ENCODE peak calls at places on chromosomes 16 and 17, in nine cellular contexts. G is effector CD4-positive, alpha-beta T cell; F is stimulated activated CD8-positive, alpha-beta memory T cell treated with anti-CD3 and anti-CD28 coated beads, Interleukin-15, amount 100 ng/mL, for 4 hours; X is suprapubic skin; P is mammary epithelial cell; Q is heart left ventricle; W is HFFc6; T is aorta; I is H4. M is an unnamed sample.

GRCh38 chr17:77924757-77925336 is 33.7 kb upstream of the TNRC6C start:
- DNase-seq in T (peak), P (peak), X (no peak), I (peak), Q (peak), W (no peak), F (no peak), G (no peak), M (no peak)

GRCh38 chr17:61276806-61277205 is 122.8 kb upstream of the TBX2 start:
- DNase-seq in P (no peak), I (no peak), Q (no peak), X (no peak), F (no peak), W (no peak), G (no peak), T (no peak), M (no peak)

GRCh38 chr17:39618252-39618913 is 8.4 kb upstream of the PPP1R1B start:
- DNase-seq in I (no peak), X (no peak), W (no peak), G (no peak), F (no peak), T (no peak), Q (no peak), P (peak), M (no peak)

GRCh38 chr16:30357085-30357714 is 2.1 kb upstream of the CD2BP2 start:
- DNase-seq in Q (no peak), G (no peak), I (no peak), W (no peak), F (no peak), X (no peak), P (no peak), T (no peak), M (no peak)

GRCh38 chr16:46658925-46659324 is 30.1 kb downstream of the VPS35 start:
- DNase-seq in I (no peak), X (no peak), P (no peak), T (no peak), F (no peak), W (no peak), Q (peak), G (no peak), M (peak)

GRCh38 chr17:16444258-16444886 is 29.0 kb downstream of the TRPV2 start:
- DNase-seq in P (no peak), G (no peak), T (no peak), X (no peak), W (no peak), F (no peak), I (no peak), Q (no peak), M (no peak)

GRCh38 chr16:11224894-11225676 is 30.9 kb downstream of the SOCS1 start:
- DNase-seq in T (no peak), G (peak), X (no peak), W (no peak), P (peak), Q (peak), I (no peak), F (peak), M (no peak)

GRCh38 chr17:60086822-60087591 is 8.3 kb upstream of the HEATR6 start:
- DNase-seq in F (no peak), T (no peak), I (peak), Q (no peak), W (peak), P (no peak), X (no peak), G (no peak), M (no peak)

GRCh38 chr17:39599006-39599664 is 8.6 kb downstream of the NEUROD2 start:
- DNase-seq in Q (no peak), P (no peak), X (no peak), F (no peak), W (no peak), I (no peak), G (no peak), T (no peak), M (no peak)

GRCh38 chr16:27316038-27316680 is 2.4 kb downstream of the IL4R start:
- DNase-seq in P (no peak), X (peak), T (no peak), G (no peak), F (no peak), W (no peak), I (no peak), Q (no peak), M (no peak)

GRCh38 chr16:64983983-64984382 is 137.9 kb downstream of the CDH11 start:
- DNase-seq in I (peak), Q (peak), X (no peak), F (no peak), G (no peak), T (no peak), P (peak), W (peak), M (peak)

GRCh38 chr17:35432176-35433074 is at the start of gene SLFN12:
- DNase-seq in G (peak), Q (peak), T (no peak), F (no peak), X (no peak), P (peak), I (peak), W (peak), M (peak)

GRCh38 chr17:81135503-81136283 is 29.6 kb upstream of the PVALEF start:
- DNase-seq in T (no peak), F (no peak), Q (no peak), P (no peak), I (no peak), G (no peak), W (no peak), X (no peak), M (peak)

GRCh38 chr17:76405967-76406647 is 21.7 kb downstream of the SPHK1 start:
- DNase-seq in F (no peak), G (no peak), P (no peak), W (no peak), T (peak), I (no peak), Q (peak), X (no peak), M (no peak)

GRCh38 chr17:236641-237405 is 55.4 kb upstream of the DOC2B start:
- DNase-seq in I (no peak), T (peak), F (no peak), W (no peak), Q (peak), X (peak), G (no peak), P (no peak), M (no peak)

GRCh38 chr16:69567031-69567680 is 1.4 kb downstream of the NFAT5 start:
- DNase-seq in T (no peak), X (no peak), I (no peak), Q (no peak), G (peak), P (peak), W (no peak), F (no peak), M (peak)

GRCh38 chr17:60615840-60616239 is 15.8 kb downstream of the PPM1D start:
- DNase-seq in G (no peak), P (no peak), I (no peak), X (no peak), Q (no peak), W (no peak), F (no peak), T (no peak), M (no peak)

GRCh38 chr17:2797226-2797625 is 988 bp downstream of the RAP1GAP2 start:
- DNase-seq in P (no peak), T (no peak), Q (no peak), W (no peak), G (no peak), F (no peak), I (no peak), X (no peak), M (no peak)

GRCh38 chr17:879546-879945 is 97.4 kb downstream of the MRM3 start:
- DNase-seq in Q (peak), P (peak), G (peak), T (peak), F (peak), I (peak), X (peak), W (peak), M (no peak)

GRCh38 chr16:67679935-67680897 is 13.6 kb downstream of the C16orf86 start:
- DNase-seq in P (no peak), F (no peak), G (no peak), W (no peak), I (no peak), Q (no peak), X (no peak), T (no peak), M (no peak)

GRCh38 chr16:85898521-85899442 is at the start of gene IRF8:
- DNase-seq in P (no peak), G (peak), F (peak), T (peak), Q (peak), W (no peak), I (no peak), X (no peak), M (peak)

GRCh38 chr16:15032547-15033308 is 23.1 kb downstream of the NTAN1 start:
- DNase-seq in I (no peak), Q (no peak), F (no peak), W (no peak), P (no peak), T (no peak), X (no peak), G (no peak), M (no peak)

GRCh38 chr16:48523415-48524204 is 86.4 kb downstream of the N4BP1 start:
- DNase-seq in Q (no peak), I (no peak), F (no peak), G (no peak), X (no peak), T (peak), W (no peak), P (no peak), M (no peak)

GRCh38 chr17:55729484-55729883 is 6.8 kb upstream of the TMEM100 start:
- DNase-seq in W (no peak), Q (no peak), G (no peak), P (no peak), T (no peak), F (no peak), X (no peak), I (no peak), M (no peak)

GRCh38 chr16:8953064-8953463 is 10.6 kb downstream of the USP7 start:
- DNase-seq in T (no peak), P (no peak), F (no peak), Q (no peak), X (no peak), I (no peak), W (no peak), G (no peak), M (no peak)

GRCh38 chr17:2056221-2057129 is 1.6 kb downstream of the HIC1 start:
- DNase-seq in F (no peak), P (no peak), I (no peak), T (no peak), W (peak), X (no peak), G (peak), Q (peak), M (no peak)

GRCh38 chr16:79768594-79768993 is 168.1 kb upstream of the MAF start:
- DNase-seq in I (no peak), W (no peak), Q (no peak), X (no peak), P (peak), T (no peak), F (no peak), G (no peak), M (peak)

GRCh38 chr17:81400154-81400938 is 5.1 kb downstream of the BAHCC1 start:
- DNase-seq in W (peak), G (no peak), X (no peak), Q (no peak), T (no peak), I (no peak), F (no peak), P (peak), M (peak)